ENCODE peak calls at places on chromosomes 5 and 9, in eight cellular contexts. J is SK-N-SH, Y is SJSA1, L is fibroblast of lung, D is GM13976, H is amniotic epithelial cell, Z is Peyer's patch, Q is OCI-LY7. R is an unnamed sample.

GRCh38 chr5:141834331-141834730 is 43.9 kb downstream of the PCDH1 start:
- DNase-seq in L (no peak), H (no peak), D (no peak), Z (no peak), Y (no peak), J (no peak), Q (no peak), R (no peak)

GRCh38 chr5:16934123-16934522 is 2.0 kb downstream of the MYO10 start:
- DNase-seq in J (peak; percentile 83), Q (peak; percentile 59), H (peak; percentile 65), D (peak; percentile 59), L (peak; percentile 82), Z (no peak), Y (peak; percentile 94), R (peak; percentile 3)

GRCh38 chr5:79762929-79763328 is 73.3 kb downstream of the CMYA5 start:
- DNase-seq in Y (no peak), J (no peak), Z (no peak), H (no peak), D (no peak), Q (no peak), L (no peak), R (no peak)

GRCh38 chr9:81549500-81550206 is 139.7 kb downstream of the TLE1 start:
- DNase-seq in Q (no peak), Y (no peak), J (no peak), L (no peak), Z (no peak), D (no peak), H (no peak), R (no peak)

GRCh38 chr5:102889033-102889432 is 133.9 kb downstream of the PAM start:
- DNase-seq in L (no peak), Y (no peak), D (no peak), Q (no peak), Z (no peak), J (no peak), H (no peak), R (no peak)

GRCh38 chr9:118829334-118829733 is 539.9 kb downstream of the BRINP1 start:
- DNase-seq in Q (no peak), J (peak; percentile 5), L (no peak), H (peak; percentile 7), Y (no peak), Z (no peak), D (no peak), R (peak; percentile 5)

GRCh38 chr9:133950916-133951231 is 41.2 kb downstream of the VAV2 start:
- DNase-seq in Z (no peak), J (no peak), Y (peak; percentile 28), L (no peak), H (no peak), Q (no peak), D (no peak), R (no peak)

GRCh38 chr9:89661956-89662717 is 57.3 kb downstream of the GADD45G start:
- DNase-seq in J (peak; percentile 96), Y (peak; percentile 12), L (peak; percentile 94), Z (peak; percentile 60), Q (no peak), H (peak; percentile 86), D (no peak), R (peak; percentile 98)

GRCh38 chr9:6873862-6874261 is 116.1 kb downstream of the KDM4C start:
- DNase-seq in J (no peak), Z (no peak), Q (no peak), Y (peak; percentile 9), H (peak; percentile 64), D (no peak), L (peak; percentile 70), R (peak; percentile 44)